ENCODE peak calls at places on chromosomes 6 and 20, in six cellular contexts. O is heart left ventricle; G is PC-3; Z is tibial nerve; N is adrenal gland; I is CD8-positive, alpha-beta T cell. S is an unnamed sample.
A peak's percentile ranks its signal among the peaks of the same experiment; 100 is the strongest.

GRCh38 chr6:12572884-12573824 is 143.4 kb upstream of the PHACTR1 start:
- DNase-seq in O (no peak), N (peak; percentile 71), I (no peak), Z (no peak), G (peak; percentile 91), S (no peak)

GRCh38 chr6:151566557-151566956 is 72.7 kb downstream of the CCDC170 start:
- DNase-seq in N (no peak), Z (no peak), G (no peak), I (no peak), O (no peak), S (no peak)

GRCh38 chr6:55794136-55794812 is 81.1 kb downstream of the BMP5 start:
- DNase-seq in Z (no peak), I (no peak), G (peak; percentile 78), N (no peak), O (no peak), S (no peak)

GRCh38 chr6:154805288-154805911 is 72.2 kb downstream of the SCAF8 start:
- DNase-seq in N (no peak), G (peak; percentile 41), Z (no peak), I (no peak), O (no peak), S (no peak)

GRCh38 chr6:139014945-139015344 is 13.6 kb upstream of the ABRACL start:
- DNase-seq in O (no peak), G (no peak), Z (no peak), N (no peak), I (no peak), S (no peak)

GRCh38 chr6:30884521-30885480 is 482 bp downstream of the DDR1 start:
- DNase-seq in N (peak; percentile 73), Z (no peak), O (peak; percentile 50), G (peak; percentile 54), I (peak; percentile 45), S (peak; percentile 72)

GRCh38 chr6:15096894-15097837 is 148.7 kb upstream of the JARID2 start:
- DNase-seq in N (no peak), Z (no peak), I (no peak), O (no peak), G (no peak), S (no peak)

GRCh38 chr6:138571174-138571573 is 71.9 kb upstream of the NHSL1 start:
- DNase-seq in I (no peak), G (no peak), N (no peak), O (no peak), Z (no peak), S (no peak)

GRCh38 chr6:68533339-68533795 is 101.7 kb upstream of the ADGRB3 start:
- DNase-seq in O (no peak), N (no peak), I (no peak), G (no peak), Z (no peak), S (no peak)

GRCh38 chr6:3426817-3427739 is 29.8 kb downstream of the SLC22A23 start:
- DNase-seq in I (no peak), N (no peak), G (no peak), Z (no peak), O (no peak), S (no peak)

GRCh38 chr6:3424185-3424927 is 32.5 kb downstream of the SLC22A23 start:
- DNase-seq in O (no peak), I (no peak), G (no peak), N (no peak), Z (no peak), S (no peak)

GRCh38 chr6:3426091-3426780 is 30.6 kb downstream of the SLC22A23 start:
- DNase-seq in G (peak; percentile 59), O (no peak), Z (no peak), N (no peak), I (no peak), S (no peak)

GRCh38 chr6:3423439-3424184 is 33.2 kb downstream of the SLC22A23 start:
- DNase-seq in Z (no peak), G (no peak), O (no peak), I (no peak), N (no peak), S (no peak)

GRCh38 chr6:3425574-3425973 is 31.3 kb downstream of the SLC22A23 start:
- DNase-seq in I (no peak), N (no peak), O (no peak), Z (no peak), G (no peak), S (no peak)
- H3K4me1 ChIP-seq in I (no peaks in the 10 kb centered on the region), N (peaks cover 5% of the 10 kb centered on the region), O (peaks cover 16% of the 10 kb centered on the region), Z (no peaks in the 10 kb centered on the region), G (peaks cover 33% of the 10 kb centered on the region), S (no peaks in the 10 kb centered on the region)

GRCh38 chr6:108133594-108134179 is 32.1 kb upstream of the NR2E1 start:
- DNase-seq in G (peak; percentile 73), I (no peak), Z (no peak), N (peak; percentile 84), O (peak; percentile 63), S (peak; percentile 41)
- H3K4me1 ChIP-seq in G (peaks cover 19% of the 10 kb centered on the region), I (peaks cover 10% of the 10 kb centered on the region), Z (peaks cover 14% of the 10 kb centered on the region), N (peaks cover 10% of the 10 kb centered on the region), O (peaks cover 8% of the 10 kb centered on the region), S (peaks cover 2% of the 10 kb centered on the region)

GRCh38 chr20:10671221-10671849 is 2.5 kb downstream of the JAG1 start:
- DNase-seq in N (peak; percentile 86), I (no peak), Z (peak; percentile 75), G (peak; percentile 95), O (peak; percentile 90), S (peak; percentile 84)
- H3K4me1 ChIP-seq in N (peaks cover 19% of the 10 kb centered on the region), I (no peaks in the 10 kb centered on the region), Z (peaks cover 17% of the 10 kb centered on the region), G (peaks cover 33% of the 10 kb centered on the region), O (peaks cover 50% of the 10 kb centered on the region), S (peaks cover 9% of the 10 kb centered on the region)

GRCh38 chr6:33633084-33633461 is 12.0 kb downstream of the ITPR3 start:
- DNase-seq in N (no peak), Z (no peak), G (no peak), I (no peak), O (no peak), S (no peak)

GRCh38 chr6:33633462-33634158 is 12.5 kb downstream of the ITPR3 start:
- DNase-seq in N (peak; percentile 66), I (peak; percentile 55), G (peak; percentile 49), Z (peak; percentile 60), O (peak; percentile 72), S (peak; percentile 84)

GRCh38 chr6:33634203-33634727 is 13.1 kb downstream of the ITPR3 start:
- DNase-seq in Z (no peak), I (no peak), G (no peak), O (no peak), N (no peak), S (peak; percentile 45)

GRCh38 chr6:33631971-33632585 is 11.0 kb downstream of the ITPR3 start:
- DNase-seq in N (no peak), I (no peak), Z (no peak), G (no peak), O (no peak), S (no peak)

GRCh38 chr6:33632603-33633039 is 11.5 kb downstream of the ITPR3 start:
- DNase-seq in O (no peak), I (peak; percentile 64), Z (no peak), N (no peak), G (peak; percentile 64), S (peak; percentile 59)
- H3K4me1 ChIP-seq in O (peaks cover 30% of the 10 kb centered on the region), I (peaks cover 27% of the 10 kb centered on the region), Z (peaks cover 51% of the 10 kb centered on the region), N (peaks cover 14% of the 10 kb centered on the region), G (peaks cover 7% of the 10 kb centered on the region), S (peaks cover 5% of the 10 kb centered on the region)

GRCh38 chr6:7165736-7166296 is 58.1 kb downstream of the RREB1 start:
- DNase-seq in N (peak; percentile 43), O (no peak), I (no peak), Z (no peak), G (no peak), S (no peak)
- H3K4me1 ChIP-seq in N (peaks cover 84% of the 10 kb centered on the region), O (peaks cover 86% of the 10 kb centered on the region), I (peaks cover 21% of the 10 kb centered on the region), Z (peaks cover 46% of the 10 kb centered on the region), G (peaks cover 26% of the 10 kb centered on the region), S (peaks cover 25% of the 10 kb centered on the region)

DNA sequence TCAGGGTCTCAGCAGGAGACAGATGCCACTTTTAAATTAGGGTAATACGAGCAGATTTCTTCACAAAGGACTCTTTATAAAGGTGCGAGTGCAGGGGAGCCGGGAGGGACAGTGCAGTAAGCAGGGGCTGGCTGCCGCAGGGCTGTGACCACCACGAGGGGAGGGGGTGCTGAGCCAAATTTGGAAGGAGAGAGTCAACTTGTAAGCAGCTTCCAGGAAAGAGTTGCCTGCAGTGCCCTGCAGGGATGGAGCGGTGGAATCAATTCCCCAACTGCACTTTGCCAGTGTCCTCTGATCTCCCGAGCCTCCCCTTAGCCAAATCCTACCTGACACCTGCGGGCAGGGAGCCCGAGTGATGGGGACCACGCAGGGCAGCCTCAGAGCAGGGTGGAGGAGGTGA is 13.9 kb upstream of the CCDC167 start:
- DNase-seq in N (no peak), I (no peak), O (no peak), Z (no peak), G (no peak), S (no peak)
- H3K4me1 ChIP-seq in N (peaks cover 9% of the 10 kb centered on the region), I (peaks cover 72% of the 10 kb centered on the region), O (peaks cover 5% of the 10 kb centered on the region), Z (peaks cover 17% of the 10 kb centered on the region), G (peaks cover 23% of the 10 kb centered on the region), S (no peaks in the 10 kb centered on the region)

DNA sequence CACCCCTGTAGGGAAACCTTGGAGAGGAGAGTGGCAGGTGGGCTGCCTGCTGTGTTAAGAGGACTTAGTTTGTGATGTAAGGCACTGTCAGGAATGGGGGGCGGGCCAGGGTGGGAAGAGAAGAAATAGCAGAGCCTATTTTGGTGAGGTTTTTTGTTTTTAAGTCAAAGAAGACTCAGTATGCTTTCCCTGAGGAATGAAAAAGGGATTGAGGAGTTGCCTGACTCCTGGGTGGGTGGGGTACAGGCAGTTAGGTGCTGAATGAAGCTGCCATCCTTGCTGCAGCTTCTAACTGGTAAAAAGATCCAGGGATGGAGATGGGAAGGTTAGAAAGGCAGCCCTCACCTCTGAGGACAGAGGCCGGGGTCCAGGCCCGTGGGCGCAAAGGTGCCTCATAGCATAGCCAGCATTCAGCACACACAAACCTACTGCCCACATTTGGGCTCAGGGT is 37.9 kb downstream of the PLCG1 start:
- DNase-seq in G (no peak), N (peak; percentile 37), O (no peak), I (no peak), Z (no peak), S (no peak)
- H3K4me1 ChIP-seq in G (peaks cover 13% of the 10 kb centered on the region), N (peaks cover 29% of the 10 kb centered on the region), O (peaks cover 87% of the 10 kb centered on the region), I (peaks cover 15% of the 10 kb centered on the region), Z (peaks cover 36% of the 10 kb centered on the region), S (peaks cover 5% of the 10 kb centered on the region)

GRCh38 chr20:36098364-36098763 is 56.2 kb upstream of the EPB41L1 start:
- DNase-seq in Z (no peak), I (no peak), O (no peak), N (peak; percentile 71), G (no peak), S (no peak)
- H3K4me1 ChIP-seq in Z (peaks cover 18% of the 10 kb centered on the region), I (no peaks in the 10 kb centered on the region), O (peaks cover 44% of the 10 kb centered on the region), N (peaks cover 24% of the 10 kb centered on the region), G (peaks cover 16% of the 10 kb centered on the region), S (no peaks in the 10 kb centered on the region)